ENCODE peak calls at places on chromosomes 4 and X, in four cellular contexts. S is neuronal stem cell, F is fibroblast of lung, E is neural progenitor cell. T is an unnamed sample.

GRCh38 chr4:96786306-96786705 is 946.4 kb downstream of the PDHA2 start:
- DNase-seq in E (no peak), F (no peak), S (no peak), T (no peak)

GRCh38 chr4:13921805-13922204 is 294.3 kb upstream of the BOD1L1 start:
- DNase-seq in E (no peak), F (peak; percentile 58), S (no peak), T (no peak)

GRCh38 chr4:4541661-4542570 is at the start of gene STX18:
- DNase-seq in E (peak; percentile 93), F (peak; percentile 88), S (peak; percentile 90), T (peak; percentile 91)

GRCh38 chr4:71126719-71127118 is 133.3 kb downstream of the DCK start:
- DNase-seq in F (peak; percentile 99), E (no peak), S (no peak), T (no peak)

GRCh38 chrX:119004920-119005524 is 30.6 kb downstream of the LONRF3 start:
- DNase-seq in E (peak; percentile 59), F (peak; percentile 20), S (peak; percentile 17), T (peak; percentile 49)

GRCh38 chr4:88743696-88744095 is 46.1 kb upstream of the NAP1L5 start:
- DNase-seq in S (no peak), F (peak; percentile 95), E (no peak), T (no peak)

GRCh38 chrX:84729809-84730208 is 227.6 kb upstream of the HDX start:
- DNase-seq in E (peak; percentile 58), F (peak; percentile 8), S (peak; percentile 11), T (peak; percentile 13)

GRCh38 chr4:33626242-33626641 is 2618.1 kb downstream of the ARAP2 start:
- DNase-seq in S (no peak), E (no peak), F (no peak), T (no peak)

GRCh38 chr4:73726000-73726399 is 14.4 kb upstream of the CXCL8 start:
- DNase-seq in S (peak; percentile 4), F (peak; percentile 94), E (no peak), T (no peak)

GRCh38 chr4:10157478-10158354 is 41.1 kb upstream of the WDR1 start:
- DNase-seq in E (peak; percentile 81), F (peak; percentile 62), S (peak; percentile 55), T (peak; percentile 73)

GRCh38 chrX:141619336-141619735 is 29.8 kb downstream of the SPANXA2 start:
- DNase-seq in S (no peak), F (peak; percentile 34), E (no peak), T (no peak)

GRCh38 chrX:124098089-124098488 is 136.6 kb downstream of the STAG2 start:
- DNase-seq in F (peak; percentile 44), E (peak; percentile 39), S (no peak), T (no peak)

GRCh38 chrX:24002792-24003191 is 24.2 kb downstream of the KLHL15 start:
- DNase-seq in F (no peak), E (no peak), S (no peak), T (no peak)

GRCh38 chr4:66736593-66736992 is 808.7 kb downstream of the CENPC start:
- DNase-seq in F (no peak), S (peak; percentile 39), E (peak; percentile 63), T (no peak)

GRCh38 chr4:167826281-167826680 is 266.1 kb upstream of the ANXA10 start:
- DNase-seq in F (no peak), E (no peak), S (no peak), T (no peak)

GRCh38 chrX:120791013-120791643 is 84.5 kb downstream of the CT47B1 start:
- DNase-seq in S (no peak), E (no peak), F (peak; percentile 79), T (no peak)

GRCh38 chr4:121594796-121595526 is 101.8 kb downstream of the ANXA5 start:
- DNase-seq in S (no peak), E (no peak), F (peak; percentile 55), T (no peak)

GRCh38 chrX:14997271-14997670 is 124.0 kb downstream of the MOSPD2 start:
- DNase-seq in F (no peak), S (no peak), E (no peak), T (no peak)

GRCh38 chr4:17030543-17030942 is 132.1 kb upstream of the LDB2 start:
- DNase-seq in F (peak; percentile 97), E (no peak), S (no peak), T (no peak)

GRCh38 chrX:37640142-37640541 is 45.4 kb upstream of the XK start:
- DNase-seq in S (no peak), F (no peak), E (no peak), T (no peak)

GRCh38 chr4:51859476-51860032 is 16.6 kb downstream of the DCUN1D4 start:
- DNase-seq in S (no peak), E (no peak), F (peak; percentile 37), T (no peak)

GRCh38 chr4:52643846-52644245 is 15.3 kb downstream of the USP46 start:
- DNase-seq in E (no peak), F (peak; percentile 78), S (no peak), T (no peak)

GRCh38 chrX:154092371-154092770 is 5.1 kb downstream of the MECP2 start:
- DNase-seq in E (no peak), F (no peak), S (no peak), T (no peak)

GRCh38 chr4:185149392-185149791 is 6.3 kb downstream of the SLC25A4 start:
- DNase-seq in F (no peak), S (no peak), E (no peak), T (no peak)

GRCh38 chr4:2662598-2662997 is 93.5 kb downstream of the TNIP2 start:
- DNase-seq in F (peak; percentile 87), S (no peak), E (no peak), T (no peak)

GRCh38 chr4:169811476-169811875 is 53.7 kb upstream of the HPF1 start:
- DNase-seq in E (no peak), F (no peak), S (no peak), T (no peak)

GRCh38 chrX:13691845-13692334 is 3.0 kb downstream of the RAB9A start:
- DNase-seq in S (no peak), F (peak; percentile 21), E (no peak), T (no peak)

GRCh38 chr4:99945718-99946345 is 586 bp downstream of the DNAJB14 start:
- DNase-seq in E (no peak), S (peak; percentile 9), F (peak; percentile 41), T (no peak)

GRCh38 chr4:39514888-39515401 is 12.3 kb downstream of the UGDH start:
- DNase-seq in E (no peak), F (peak; percentile 14), S (no peak), T (no peak)

GRCh38 chrX:45714864-45715263 is 514.2 kb upstream of the DIPK2B start:
- DNase-seq in S (no peak), E (no peak), F (peak; percentile 81), T (no peak)

GRCh38 chr4:48024522-48024921 is 8.0 kb downstream of the NIPAL1 start:
- DNase-seq in S (no peak), E (no peak), F (no peak), T (no peak)

GRCh38 chr4:86582453-86582852 is 11.7 kb upstream of the PTPN13 start:
- DNase-seq in F (no peak), E (no peak), S (no peak), T (no peak)

GRCh38 chr4:91128519-91128918 is 1001.3 kb downstream of the CCSER1 start:
- DNase-seq in S (no peak), E (no peak), F (no peak), T (no peak)

GRCh38 chr4:57378766-57379165 is 268.6 kb upstream of the IGFBP7 start:
- DNase-seq in E (no peak), S (no peak), F (peak; percentile 79), T (no peak)
- H3K4me3 ChIP-seq in E (no peak overlapping the region), S (no peak overlapping the region), F (no peak overlapping the region), T (no peak overlapping the region)

DNA sequence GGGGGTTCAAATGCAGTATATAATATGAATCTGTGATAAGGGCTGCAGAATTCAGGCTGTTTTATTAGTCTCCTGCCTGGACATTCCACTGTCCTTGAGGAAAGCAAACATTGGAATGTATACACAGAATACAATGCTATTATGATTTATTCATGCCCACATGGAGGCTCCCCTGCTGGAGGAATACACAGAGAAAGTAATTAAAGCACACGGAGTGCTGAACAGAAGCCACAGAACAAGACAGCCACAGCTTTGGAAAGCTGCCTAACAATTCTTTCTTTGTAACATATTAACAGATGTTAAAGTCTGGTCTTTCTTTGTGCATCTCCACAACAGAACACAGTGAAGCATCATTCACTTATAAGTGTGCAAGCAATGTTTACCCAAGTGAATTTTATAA is 155.8 kb downstream of the ARAP2 start:
- DNase-seq in F (peak; percentile 59), E (peak; percentile 19), S (no peak), T (no peak)
- H3K27ac ChIP-seq in F (no peak overlapping the region), E (no peak overlapping the region), S (no peak overlapping the region), T (no peak overlapping the region)

GRCh38 chrX:39728852-39729587 is 368.7 kb downstream of the BCOR start:
- DNase-seq in F (no peak), E (no peak), S (no peak), T (no peak)
- H3K27me3 ChIP-seq in F (no peaks in the 10 kb centered on the region), E (no peaks in the 10 kb centered on the region), S (peaks cover 17% of the 10 kb centered on the region), T (no peaks in the 10 kb centered on the region)

DNA sequence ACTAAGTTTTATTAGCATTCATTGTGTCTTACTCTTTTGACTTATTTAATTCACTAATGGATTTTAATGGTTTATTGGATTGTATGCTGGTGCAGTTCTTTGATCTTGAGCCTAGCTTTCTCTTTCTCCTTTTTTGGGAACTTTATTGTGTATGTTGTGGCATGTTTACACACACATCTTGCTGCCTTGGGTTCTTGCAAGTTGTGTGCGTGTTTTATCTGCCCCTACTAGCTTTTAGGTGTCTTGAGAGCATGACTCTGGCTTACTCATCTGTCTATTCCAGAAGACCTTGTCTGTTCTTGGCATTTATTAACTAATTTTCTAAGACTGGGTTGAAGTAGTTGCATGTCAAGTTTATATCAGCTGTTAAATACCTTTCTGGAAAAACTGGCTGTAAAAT is 2.7 kb downstream of the TMEM165 start:
- DNase-seq in E (no peak), F (peak; percentile 46), S (no peak), T (no peak)
- H3K4me3 ChIP-seq in E (peak overlapping the region; percentile 95), F (peak overlapping the region; percentile 84), S (no peak overlapping the region), T (peak overlapping the region; percentile 26)

GRCh38 chr4:1207157-1207470 is 34.7 kb upstream of the SPON2 start:
- DNase-seq in S (no peak), F (no peak), E (no peak), T (no peak)

GRCh38 chr4:1208970-1209704 is 36.8 kb upstream of the SPON2 start:
- DNase-seq in F (peak; percentile 50), E (no peak), S (no peak), T (peak; percentile 90)

GRCh38 chr4:1206299-1207156 is 34.1 kb upstream of the SPON2 start:
- DNase-seq in F (no peak), S (no peak), E (no peak), T (peak; percentile 8)

GRCh38 chr4:1208266-1208961 is 36.0 kb upstream of the SPON2 start:
- DNase-seq in E (no peak), S (no peak), F (no peak), T (peak; percentile 38)

GRCh38 chr4:1207603-1208265 is 35.4 kb upstream of the SPON2 start:
- DNase-seq in F (peak; percentile 73), S (no peak), E (no peak), T (peak; percentile 86)
- H3K27ac ChIP-seq in F (peak overlapping the region; percentile 79), S (no peak overlapping the region), E (no peak overlapping the region), T (peak overlapping the region; percentile 95)

GRCh38 chrX:25006586-25007058 is 9.1 kb downstream of the ARX start:
- DNase-seq in S (no peak), F (no peak), E (peak; percentile 39), T (no peak)
- H3K27me3 ChIP-seq in S (peaks cover 70% of the 10 kb centered on the region), F (peaks cover 56% of the 10 kb centered on the region), E (peaks cover 100% of the 10 kb centered on the region), T (peaks cover 93% of the 10 kb centered on the region)

GRCh38 chr4:186451982-186452381 is 103.4 kb downstream of the MTNR1A start:
- DNase-seq in F (no peak), S (no peak), E (no peak), T (no peak)
- H3K4me3 ChIP-seq in F (no peak overlapping the region), S (no peak overlapping the region), E (no peak overlapping the region), T (no peak overlapping the region)